ENCODE peak calls at places on chromosomes 16 and 17, in four cellular contexts. S is gastrocnemius medialis, B is uterus, K is AG09319. M is an unnamed sample.

GRCh38 chr17:38908676-38909181 is 16.7 kb upstream of the LASP1NB start:
- DNase-seq in S (no peak), K (no peak), B (peak; percentile 21), M (no peak)

GRCh38 chr17:8740486-8740885 is 4.2 kb downstream of the CCDC42 start:
- DNase-seq in B (no peak), K (no peak), S (no peak), M (no peak)

GRCh38 chr16:80066805-80067580 is 466.5 kb upstream of the MAF start:
- DNase-seq in K (no peak), B (no peak), S (no peak), M (no peak)

GRCh38 chr17:954431-955164 is 25.0 kb downstream of the NXN start:
- DNase-seq in K (no peak), B (peak; percentile 48), S (no peak), M (peak; percentile 95)

GRCh38 chr16:17019366-17019765 is 451.4 kb downstream of the XYLT1 start:
- DNase-seq in S (no peak), K (no peak), B (no peak), M (no peak)

GRCh38 chr17:42407289-42407836 is 15.7 kb downstream of the CAVIN1 start:
- DNase-seq in K (no peak), S (peak; percentile 89), B (peak; percentile 72), M (peak; percentile 67)

GRCh38 chr17:16358394-16358793 is 5.1 kb upstream of the CENPV start:
- DNase-seq in S (no peak), K (no peak), B (no peak), M (no peak)

GRCh38 chr17:78562734-78563133 is 14.5 kb downstream of the DNAH17 start:
- DNase-seq in K (no peak), B (no peak), S (no peak), M (no peak)

GRCh38 chr17:38338535-38338934 is 5.2 kb downstream of the GPR179 start:
- DNase-seq in S (no peak), K (no peak), B (no peak), M (no peak)

GRCh38 chr17:694239-694638 is 20.4 kb downstream of the VPS53 start:
- DNase-seq in B (no peak), S (no peak), K (peak; percentile 89), M (peak; percentile 85)

DNA sequence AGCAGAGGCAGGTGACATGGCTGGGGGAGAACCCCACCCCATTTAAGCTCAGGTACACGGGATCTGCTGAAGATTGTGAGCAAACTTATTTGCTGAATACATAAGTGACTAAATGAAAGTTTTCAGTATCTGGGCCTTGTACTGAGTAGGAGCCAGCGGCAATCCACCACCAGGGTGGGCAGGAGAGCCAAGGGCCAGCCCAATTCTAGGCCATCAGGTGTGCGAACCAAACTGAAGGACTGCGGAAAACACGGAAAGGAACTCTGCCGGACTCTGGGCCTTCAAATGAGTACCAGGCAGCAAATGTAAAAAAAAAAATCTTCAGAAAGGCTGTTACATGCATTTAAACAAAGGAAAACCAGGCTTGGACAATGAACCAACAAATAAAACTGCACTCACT is 19.7 kb downstream of the ARHGAP17 start:
- DNase-seq in S (no peak), K (no peak), B (no peak), M (no peak)
- TF ChIP-seq CTCF in S (no peak), K (no peak), B (no peak), M (peak; percentile 25)

DNA sequence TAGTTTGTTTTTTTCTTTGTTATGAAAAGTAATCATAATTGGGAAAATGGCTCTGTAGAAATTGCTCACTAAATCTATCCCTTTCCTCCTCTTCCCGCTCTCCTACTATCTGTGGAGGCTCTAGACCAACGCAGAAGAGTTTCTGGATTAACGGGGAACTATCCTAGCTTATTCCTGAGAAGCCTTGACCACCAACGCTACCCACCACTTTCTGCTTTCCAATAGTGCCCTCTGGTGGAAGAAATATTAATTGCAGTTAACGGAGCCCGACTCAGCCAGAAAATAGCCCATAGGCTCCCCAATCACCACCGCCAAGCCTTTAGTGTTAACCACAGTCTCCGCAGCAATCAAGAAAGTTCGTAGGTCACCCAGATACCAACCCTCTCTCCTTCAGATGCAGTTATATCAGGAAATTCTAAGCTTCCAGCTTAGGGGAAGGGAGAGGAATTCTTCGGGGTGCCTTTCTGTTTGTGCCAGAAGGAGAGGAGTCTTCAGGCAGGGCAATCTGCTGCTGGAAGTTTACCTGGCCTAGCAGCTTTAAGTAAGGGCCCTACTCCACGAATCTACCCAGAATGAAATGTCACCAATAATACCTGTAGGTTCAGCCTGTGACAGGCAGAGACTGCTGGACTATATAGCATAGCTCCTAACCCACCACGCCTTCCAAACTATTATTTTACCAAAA is 23.0 kb upstream of the NSRP1 start:
- DNase-seq in K (peak; percentile 15), B (peak; percentile 22), S (no peak), M (no peak)
- TF ChIP-seq CTCF in K (peak; percentile 69), B (peak; percentile 67), S (peak; percentile 84), M (peak; percentile 73)

DNA sequence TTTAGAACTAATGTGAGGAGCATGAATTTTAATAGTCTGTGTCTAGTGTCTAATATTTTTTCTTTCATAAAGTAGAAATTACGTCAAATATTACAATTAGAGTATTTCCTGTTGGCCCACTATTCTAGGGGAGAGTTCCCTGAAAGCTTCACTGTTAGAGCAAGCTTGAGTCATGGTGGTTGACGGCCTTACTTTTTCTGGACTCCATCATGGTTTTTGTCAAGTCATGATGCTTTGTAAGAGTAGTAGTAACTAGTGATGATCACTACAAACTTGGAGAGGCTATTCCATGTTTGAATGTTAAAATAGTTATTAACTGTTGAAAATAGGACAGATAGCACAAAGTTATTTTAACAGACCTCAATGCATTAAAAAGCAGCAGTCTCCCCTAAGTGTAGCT is 1.7 kb downstream of the PSMD11 start:
- DNase-seq in B (no peak), S (no peak), K (no peak), M (no peak)
- TF ChIP-seq CTCF in B (no peak), S (no peak), K (no peak), M (no peak)

GRCh38 chr17:71399649-71400048 is 721.2 kb upstream of the SOX9 start:
- DNase-seq in S (no peak), B (no peak), K (no peak), M (no peak)

GRCh38 chr17:71402661-71403141 is 718.1 kb upstream of the SOX9 start:
- DNase-seq in K (no peak), B (no peak), S (no peak), M (no peak)

GRCh38 chr17:71396711-71397110 is 724.1 kb upstream of the SOX9 start:
- DNase-seq in B (no peak), K (no peak), S (no peak), M (no peak)

GRCh38 chr17:71402007-71402406 is 718.8 kb upstream of the SOX9 start:
- DNase-seq in K (no peak), S (no peak), B (no peak), M (no peak)

DNA sequence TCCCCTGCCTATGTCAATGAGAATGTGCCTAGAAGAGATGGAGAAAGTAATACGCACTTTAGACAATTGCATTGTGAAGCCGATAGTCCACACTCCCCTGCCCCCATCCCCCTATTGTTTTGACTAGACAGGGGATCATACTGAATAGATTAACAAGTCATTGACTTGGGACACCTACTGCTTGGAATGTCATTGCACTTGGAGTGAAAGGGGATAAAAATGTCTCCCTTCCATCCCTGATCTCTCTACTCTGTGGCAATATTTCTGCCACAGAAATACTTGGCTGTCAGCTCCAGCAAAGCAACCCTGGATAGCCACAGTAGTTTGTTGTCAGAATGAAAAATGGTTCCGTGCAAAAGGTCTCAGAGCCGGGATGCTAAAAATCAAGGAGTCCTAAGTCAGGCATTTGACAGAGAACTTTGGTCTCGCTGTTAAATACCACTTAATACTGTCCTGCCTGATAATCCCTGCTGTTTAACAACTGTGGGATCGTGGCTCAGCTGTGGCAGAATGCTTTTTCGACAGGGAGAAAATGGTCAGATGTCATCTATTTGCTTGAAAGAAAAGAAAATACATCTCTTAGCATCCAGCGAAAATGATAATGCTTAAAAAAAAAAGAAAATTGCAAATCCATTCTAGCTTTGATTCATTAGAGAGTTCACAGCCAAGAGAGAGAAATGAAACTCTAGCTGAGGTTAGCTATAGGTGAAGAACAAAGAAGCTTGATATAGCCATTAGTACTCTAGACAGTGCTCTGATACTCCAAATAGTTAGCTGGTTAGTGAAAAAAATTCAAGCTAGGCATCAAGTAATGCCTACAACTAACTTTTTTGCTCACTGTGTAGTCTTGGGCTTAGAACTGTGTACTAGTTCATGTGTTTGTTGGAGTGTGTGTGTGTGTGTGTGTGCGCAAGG is 721.9 kb upstream of the SOX9 start:
- DNase-seq in B (no peak), K (no peak), S (no peak), M (no peak)
- TF ChIP-seq CTCF in B (no peak), K (no peak), S (no peak), M (no peak)

GRCh38 chr16:14186007-14186953 is 115.2 kb downstream of the MRTFB start:
- DNase-seq in S (peak; percentile 7), K (peak; percentile 32), B (peak; percentile 30), M (peak; percentile 7)
- TF ChIP-seq CTCF in S (peak; percentile 66), K (peak; percentile 59), B (peak; percentile 65), M (peak; percentile 62)

DNA sequence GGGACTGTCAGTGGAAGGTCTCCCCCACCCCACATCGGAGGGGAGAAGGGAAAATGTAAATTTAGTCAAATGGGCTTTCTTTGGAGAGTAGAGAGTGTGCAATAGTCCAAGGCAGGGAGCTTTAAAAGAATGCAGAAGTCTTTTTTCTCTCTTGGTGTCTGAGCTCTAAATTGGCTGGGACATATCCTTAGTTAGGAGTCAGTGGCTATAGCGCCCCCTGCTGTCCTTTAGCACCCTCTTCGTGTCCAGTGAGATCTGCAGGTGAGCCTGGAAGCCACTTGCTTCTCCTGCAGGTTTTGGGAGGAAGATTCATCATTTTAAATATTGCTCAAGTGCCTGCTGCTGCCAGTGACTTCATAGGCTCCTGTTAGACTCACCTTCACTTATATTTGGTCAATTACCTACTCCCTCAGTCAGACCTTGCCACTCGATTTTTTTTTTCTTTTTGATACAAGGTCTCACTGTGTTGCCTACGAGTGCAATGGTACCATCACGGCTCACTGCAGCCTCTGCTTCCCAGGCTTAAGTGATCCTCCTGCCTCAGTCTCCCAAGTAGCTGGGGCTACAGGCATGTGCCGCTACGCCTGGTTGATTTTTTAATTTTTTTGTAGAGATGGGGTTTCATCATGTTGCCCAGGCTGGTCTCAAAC is 174.8 kb downstream of the PRKCB start:
- DNase-seq in K (peak; percentile 0), S (peak; percentile 16), B (peak; percentile 27), M (peak; percentile 30)
- TF ChIP-seq CTCF in K (peak; percentile 50), S (peak; percentile 49), B (peak; percentile 53), M (peak; percentile 86)